ENCODE peak calls at places on chromosomes 1 and 21, in eight cellular contexts. One of them, this sample, is unnamed.

GRCh38 chr1:208967334-208967733 is 616.2 kb upstream of the CAMK1G start:
- DNase-seq in AG20443: no peak
- DNase-seq in HS-5: no peak
- DNase-seq in T-helper 2 cell treated with Interferon-gamma antibody and Interleukin-4, amounts not matched to agents 5 μg/mL and 100 μg/mL, for 36 hours: no peak
- DNase-seq in K562: no peak
- DNase-seq in SJSA1: no peak
- DNase-seq in G401: no peak
- DNase-seq in NCI-H1694 treated with DMSO at 0.1 percent for 48 hours: no peak
- DNase-seq in this sample: no peak

GRCh38 chr21:45598109-45598508 is 45.4 kb upstream of the PCBP3 start:
- DNase-seq in AG20443: no peak
- DNase-seq in HS-5: no peak
- DNase-seq in T-helper 2 cell treated with Interferon-gamma antibody and Interleukin-4, amounts not matched to agents 5 μg/mL and 100 μg/mL, for 36 hours: no peak
- DNase-seq in K562: no peak
- DNase-seq in SJSA1: no peak
- DNase-seq in G401: no peak
- DNase-seq in NCI-H1694 treated with DMSO at 0.1 percent for 48 hours: no peak
- DNase-seq in this sample: no peak

GRCh38 chr21:29719561-29719960 is 220.2 kb downstream of the GRIK1 start:
- DNase-seq in AG20443: no peak
- DNase-seq in HS-5: no peak
- DNase-seq in T-helper 2 cell treated with Interferon-gamma antibody and Interleukin-4, amounts not matched to agents 5 μg/mL and 100 μg/mL, for 36 hours: no peak
- DNase-seq in K562: no peak
- DNase-seq in SJSA1: no peak
- DNase-seq in G401: no peak
- DNase-seq in NCI-H1694 treated with DMSO at 0.1 percent for 48 hours: no peak
- DNase-seq in this sample: no peak

GRCh38 chr1:27504588-27505419 is 14.8 kb upstream of the WASF2 start:
- DNase-seq in AG20443: peak; percentile 86
- DNase-seq in HS-5: no peak
- DNase-seq in T-helper 2 cell treated with Interferon-gamma antibody and Interleukin-4, amounts not matched to agents 5 μg/mL and 100 μg/mL, for 36 hours: no peak
- DNase-seq in K562: peak; percentile 64
- DNase-seq in SJSA1: no peak
- DNase-seq in G401: peak; percentile 41
- DNase-seq in NCI-H1694 treated with DMSO at 0.1 percent for 48 hours: no peak
- DNase-seq in this sample: peak; percentile 94

GRCh38 chr1:68506386-68506785 is 9.5 kb upstream of the DEPDC1 start:
- DNase-seq in AG20443: no peak
- DNase-seq in HS-5: no peak
- DNase-seq in T-helper 2 cell treated with Interferon-gamma antibody and Interleukin-4, amounts not matched to agents 5 μg/mL and 100 μg/mL, for 36 hours: no peak
- DNase-seq in K562: no peak
- DNase-seq in SJSA1: no peak
- DNase-seq in G401: no peak
- DNase-seq in NCI-H1694 treated with DMSO at 0.1 percent for 48 hours: no peak
- DNase-seq in this sample: no peak

GRCh38 chr1:72285074-72285425 is 2.7 kb upstream of the NEGR1 start:
- DNase-seq in AG20443: peak; percentile 68
- DNase-seq in HS-5: no peak
- DNase-seq in T-helper 2 cell treated with Interferon-gamma antibody and Interleukin-4, amounts not matched to agents 5 μg/mL and 100 μg/mL, for 36 hours: no peak
- DNase-seq in K562: no peak
- DNase-seq in SJSA1: peak; percentile 78
- DNase-seq in G401: peak; percentile 85
- DNase-seq in NCI-H1694 treated with DMSO at 0.1 percent for 48 hours: no peak
- DNase-seq in this sample: no peak

GRCh38 chr1:21756393-21757089 is 26.4 kb downstream of the USP48 start:
- DNase-seq in AG20443: no peak
- DNase-seq in HS-5: no peak
- DNase-seq in T-helper 2 cell treated with Interferon-gamma antibody and Interleukin-4, amounts not matched to agents 5 μg/mL and 100 μg/mL, for 36 hours: no peak
- DNase-seq in K562: no peak
- DNase-seq in SJSA1: no peak
- DNase-seq in G401: no peak
- DNase-seq in NCI-H1694 treated with DMSO at 0.1 percent for 48 hours: no peak
- DNase-seq in this sample: no peak

GRCh38 chr1:222713091-222714012 is 988 bp downstream of the BROX start:
- DNase-seq in AG20443: peak; percentile 95
- DNase-seq in HS-5: peak; percentile 74
- DNase-seq in T-helper 2 cell treated with Interferon-gamma antibody and Interleukin-4, amounts not matched to agents 5 μg/mL and 100 μg/mL, for 36 hours: peak; percentile 84
- DNase-seq in K562: peak; percentile 91
- DNase-seq in SJSA1: peak; percentile 93
- DNase-seq in G401: peak; percentile 97
- DNase-seq in NCI-H1694 treated with DMSO at 0.1 percent for 48 hours: peak; percentile 92
- DNase-seq in this sample: peak; percentile 95

GRCh38 chr1:95042286-95042685 is 30.5 kb downstream of the ALG14 start:
- DNase-seq in AG20443: peak; percentile 15
- DNase-seq in HS-5: no peak
- DNase-seq in T-helper 2 cell treated with Interferon-gamma antibody and Interleukin-4, amounts not matched to agents 5 μg/mL and 100 μg/mL, for 36 hours: no peak
- DNase-seq in K562: no peak
- DNase-seq in SJSA1: peak; percentile 76
- DNase-seq in G401: no peak
- DNase-seq in NCI-H1694 treated with DMSO at 0.1 percent for 48 hours: no peak
- DNase-seq in this sample: no peak